ENCODE peak calls at places on chromosomes 16 and 17, in five cellular contexts. One of them, this sample, is unnamed.

GRCh38 chr16:47463771-47464624 is 2.9 kb downstream of the PHKB start:
- DNase-seq in fibroblast of lung: no peak
- DNase-seq in Peyer's patch: no peak
- DNase-seq in DND-41: no peak
- DNase-seq in neural progenitor cell: peak
- DNase-seq in this sample: no peak

GRCh38 chr17:40431231-40431602 is 12.0 kb upstream of the IGFBP4 start:
- DNase-seq in DND-41: no peak
- DNase-seq in Peyer's patch: peak
- DNase-seq in fibroblast of lung: no peak
- DNase-seq in neural progenitor cell: no peak
- DNase-seq in this sample: no peak

GRCh38 chr17:28737770-28738679 is 5.8 kb upstream of the TRAF4 start:
- DNase-seq in fibroblast of lung: no peak
- DNase-seq in neural progenitor cell: no peak
- DNase-seq in DND-41: no peak
- DNase-seq in Peyer's patch: peak
- DNase-seq in this sample: no peak

GRCh38 chr16:82653550-82654511 is 27.1 kb downstream of the CDH13 start:
- DNase-seq in fibroblast of lung: peak
- DNase-seq in Peyer's patch: peak
- DNase-seq in neural progenitor cell: no peak
- DNase-seq in DND-41: peak
- DNase-seq in this sample: peak

GRCh38 chr17:82399030-82399429 is 19.1 kb upstream of the HEXD start:
- DNase-seq in Peyer's patch: no peak
- DNase-seq in neural progenitor cell: no peak
- DNase-seq in DND-41: no peak
- DNase-seq in fibroblast of lung: peak
- DNase-seq in this sample: no peak

GRCh38 chr17:40559016-40559853 is 6.0 kb downstream of the CCR7 start:
- DNase-seq in neural progenitor cell: no peak
- DNase-seq in fibroblast of lung: no peak
- DNase-seq in DND-41: no peak
- DNase-seq in Peyer's patch: peak
- DNase-seq in this sample: no peak

GRCh38 chr17:34961093-34961911 is at the start of the genes CCT6B and ZNF830:
- DNase-seq in neural progenitor cell: peak
- DNase-seq in Peyer's patch: peak
- DNase-seq in fibroblast of lung: peak
- DNase-seq in DND-41: peak
- DNase-seq in this sample: peak

GRCh38 chr17:46870116-46870803 is 18.9 kb downstream of the WNT9B start:
- DNase-seq in fibroblast of lung: no peak
- DNase-seq in neural progenitor cell: no peak
- DNase-seq in DND-41: no peak
- DNase-seq in Peyer's patch: peak
- DNase-seq in this sample: no peak

GRCh38 chr16:20049831-20050230 is 23.9 kb downstream of the GPR139 start:
- DNase-seq in fibroblast of lung: no peak
- DNase-seq in neural progenitor cell: no peak
- DNase-seq in Peyer's patch: no peak
- DNase-seq in DND-41: no peak
- DNase-seq in this sample: no peak

GRCh38 chr16:19140392-19140791 is 26.6 kb downstream of the ITPRIPL2 start:
- DNase-seq in fibroblast of lung: no peak
- DNase-seq in DND-41: no peak
- DNase-seq in Peyer's patch: no peak
- DNase-seq in neural progenitor cell: no peak
- DNase-seq in this sample: no peak

GRCh38 chr16:85296859-85297698 is 184.8 kb upstream of the CIBAR2 start:
- DNase-seq in fibroblast of lung: no peak
- DNase-seq in neural progenitor cell: peak
- DNase-seq in Peyer's patch: peak
- DNase-seq in DND-41: peak
- DNase-seq in this sample: peak

GRCh38 chr16:50301626-50302471 is 35.5 kb downstream of the ADCY7 start:
- DNase-seq in Peyer's patch: peak
- DNase-seq in fibroblast of lung: peak
- DNase-seq in DND-41: no peak
- DNase-seq in neural progenitor cell: no peak
- DNase-seq in this sample: no peak

GRCh38 chr17:379531-380200 is 27.1 kb upstream of the RPH3AL start:
- DNase-seq in fibroblast of lung: no peak
- DNase-seq in DND-41: no peak
- DNase-seq in Peyer's patch: peak
- DNase-seq in neural progenitor cell: no peak
- DNase-seq in this sample: no peak

GRCh38 chr16:10729649-10730048 is 14.0 kb upstream of the NUBP1 start:
- DNase-seq in DND-41: no peak
- DNase-seq in Peyer's patch: no peak
- DNase-seq in fibroblast of lung: peak
- DNase-seq in neural progenitor cell: peak
- DNase-seq in this sample: no peak
- TF ChIP-seq CTCF in DND-41: no peak
- TF ChIP-seq CTCF in Peyer's patch: no peak
- TF ChIP-seq CTCF in fibroblast of lung: no peak
- TF ChIP-seq CTCF in neural progenitor cell: no peak
- TF ChIP-seq CTCF in this sample: no peak

GRCh38 chr17:64240741-64241347 is 22.2 kb downstream of the TEX2 start:
- DNase-seq in DND-41: no peak
- DNase-seq in fibroblast of lung: peak
- DNase-seq in neural progenitor cell: peak
- DNase-seq in Peyer's patch: peak
- DNase-seq in this sample: no peak

GRCh38 chr17:64242633-64243032 is 20.4 kb downstream of the TEX2 start:
- DNase-seq in fibroblast of lung: no peak
- DNase-seq in DND-41: no peak
- DNase-seq in Peyer's patch: no peak
- DNase-seq in neural progenitor cell: no peak
- DNase-seq in this sample: no peak

GRCh38 chr17:64245218-64246145 is 17.6 kb downstream of the TEX2 start:
- DNase-seq in DND-41: no peak
- DNase-seq in Peyer's patch: no peak
- DNase-seq in neural progenitor cell: no peak
- DNase-seq in fibroblast of lung: peak
- DNase-seq in this sample: no peak

GRCh38 chr17:64244165-64244564 is 18.9 kb downstream of the TEX2 start:
- DNase-seq in Peyer's patch: no peak
- DNase-seq in neural progenitor cell: no peak
- DNase-seq in fibroblast of lung: peak
- DNase-seq in DND-41: no peak
- DNase-seq in this sample: no peak

DNA sequence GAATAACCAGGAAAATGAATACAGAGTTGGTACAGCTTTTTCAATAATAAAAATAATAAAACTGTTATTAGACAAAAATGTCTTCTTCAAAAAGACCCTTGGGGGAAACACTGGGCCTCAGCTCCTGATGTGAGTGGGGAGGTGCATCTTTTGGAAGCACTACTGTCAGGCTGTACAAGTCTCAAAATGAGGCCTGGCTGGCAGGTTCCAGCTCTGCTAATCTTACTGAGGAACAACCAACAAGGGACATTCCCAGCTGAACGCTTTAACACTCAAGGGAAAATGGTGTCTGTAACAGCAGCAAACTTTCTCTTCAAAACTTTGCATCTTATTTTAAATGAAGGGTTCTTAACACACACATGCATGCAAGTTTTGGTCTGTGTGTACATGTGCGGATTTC is 19.7 kb downstream of the TEX2 start:
- DNase-seq in neural progenitor cell: no peak
- DNase-seq in DND-41: no peak
- DNase-seq in Peyer's patch: no peak
- DNase-seq in fibroblast of lung: no peak
- DNase-seq in this sample: no peak
- H3K27ac ChIP-seq in neural progenitor cell: no peak
- H3K27ac ChIP-seq in DND-41: no peak
- H3K27ac ChIP-seq in Peyer's patch: no peak
- H3K27ac ChIP-seq in fibroblast of lung: no peak
- H3K27ac ChIP-seq in this sample: no peak

GRCh38 chr17:66043419-66043818 is 148.5 kb downstream of the CEP112 start:
- DNase-seq in Peyer's patch: no peak
- DNase-seq in DND-41: no peak
- DNase-seq in neural progenitor cell: no peak
- DNase-seq in fibroblast of lung: no peak
- DNase-seq in this sample: no peak

GRCh38 chr17:66038125-66038524 is 153.8 kb downstream of the CEP112 start:
- DNase-seq in DND-41: no peak
- DNase-seq in fibroblast of lung: no peak
- DNase-seq in neural progenitor cell: no peak
- DNase-seq in Peyer's patch: no peak
- DNase-seq in this sample: no peak

GRCh38 chr17:66044083-66044482 is 147.8 kb downstream of the CEP112 start:
- DNase-seq in neural progenitor cell: no peak
- DNase-seq in fibroblast of lung: no peak
- DNase-seq in Peyer's patch: no peak
- DNase-seq in DND-41: no peak
- DNase-seq in this sample: no peak

GRCh38 chr17:66040402-66040801 is 151.5 kb downstream of the CEP112 start:
- DNase-seq in Peyer's patch: no peak
- DNase-seq in neural progenitor cell: peak
- DNase-seq in fibroblast of lung: no peak
- DNase-seq in DND-41: peak
- DNase-seq in this sample: no peak
- TF ChIP-seq CTCF in Peyer's patch: no peak
- TF ChIP-seq CTCF in neural progenitor cell: peak
- TF ChIP-seq CTCF in fibroblast of lung: no peak
- TF ChIP-seq CTCF in DND-41: no peak
- TF ChIP-seq CTCF in this sample: no peak

DNA sequence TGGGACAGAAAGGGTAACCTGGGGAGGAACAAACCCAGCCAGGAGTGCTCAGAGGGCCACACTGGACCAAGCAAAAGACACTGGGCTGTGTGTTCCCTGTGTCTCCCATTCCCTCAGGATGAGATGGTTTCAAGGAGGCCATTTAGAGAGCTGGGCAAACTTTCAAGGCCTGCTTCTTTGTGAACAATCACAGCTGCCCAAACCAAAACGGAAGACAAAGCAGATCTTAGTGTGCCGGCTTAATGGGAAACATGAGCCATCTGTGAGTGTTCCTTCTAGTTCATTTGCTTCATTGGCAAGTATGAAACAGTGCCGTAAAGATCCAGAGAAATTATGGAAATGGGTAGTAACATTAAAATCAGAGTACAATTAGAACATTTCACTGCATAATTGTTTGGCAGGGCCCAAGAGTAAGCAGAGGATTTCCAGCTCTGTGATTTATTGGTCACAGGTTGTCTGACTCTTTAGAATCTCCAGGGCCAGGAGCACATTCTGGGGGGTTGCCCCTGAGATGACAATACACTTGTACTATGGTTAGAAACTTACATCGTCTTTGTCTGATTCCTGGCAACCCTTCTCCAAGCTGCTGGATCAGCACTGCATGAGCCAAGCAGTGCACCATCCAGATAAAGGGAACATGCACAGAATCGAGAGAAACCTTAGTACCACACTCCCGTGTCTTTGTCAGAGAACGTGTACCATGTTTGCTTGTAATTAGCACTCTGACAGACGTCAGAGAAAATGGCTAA is 412.1 kb downstream of the RBFOX1 start:
- DNase-seq in DND-41: no peak
- DNase-seq in neural progenitor cell: no peak
- DNase-seq in Peyer's patch: no peak
- DNase-seq in fibroblast of lung: no peak
- DNase-seq in this sample: no peak
- H3K27ac ChIP-seq in DND-41: no peak
- H3K27ac ChIP-seq in neural progenitor cell: no peak
- H3K27ac ChIP-seq in Peyer's patch: no peak
- H3K27ac ChIP-seq in fibroblast of lung: no peak
- H3K27ac ChIP-seq in this sample: no peak

GRCh38 chr17:75263051-75263450 is 1.4 kb downstream of the MRPS7 start:
- DNase-seq in DND-41: no peak
- DNase-seq in fibroblast of lung: no peak
- DNase-seq in Peyer's patch: no peak
- DNase-seq in neural progenitor cell: no peak
- DNase-seq in this sample: no peak
- TF ChIP-seq CTCF in DND-41: peak
- TF ChIP-seq CTCF in fibroblast of lung: no peak
- TF ChIP-seq CTCF in Peyer's patch: no peak
- TF ChIP-seq CTCF in neural progenitor cell: no peak
- TF ChIP-seq CTCF in this sample: no peak

DNA sequence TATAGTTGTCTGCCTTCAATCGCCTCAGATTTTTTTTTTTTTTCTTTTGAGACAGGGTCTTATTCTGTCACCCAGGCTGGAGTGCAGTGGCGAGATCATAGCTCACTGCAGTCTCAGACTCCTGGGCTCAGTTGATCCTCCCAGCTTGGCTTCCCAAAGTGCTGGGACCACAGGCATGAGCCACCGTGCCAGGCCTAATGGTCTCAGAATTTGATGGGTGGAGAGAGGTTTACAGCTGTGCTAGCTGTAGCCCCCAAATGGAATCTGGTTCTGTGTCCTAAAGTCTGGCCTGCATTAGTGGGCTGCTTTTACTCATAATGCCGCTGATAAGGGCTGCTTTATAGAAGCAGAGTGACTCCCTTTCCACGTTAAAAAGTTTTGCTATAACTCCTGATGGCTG is 5.1 kb downstream of the ZNRF1 start:
- DNase-seq in fibroblast of lung: no peak
- DNase-seq in neural progenitor cell: no peak
- DNase-seq in Peyer's patch: no peak
- DNase-seq in DND-41: no peak
- DNase-seq in this sample: no peak
- H3K27ac ChIP-seq in fibroblast of lung: no peak
- H3K27ac ChIP-seq in neural progenitor cell: no peak
- H3K27ac ChIP-seq in Peyer's patch: no peak
- H3K27ac ChIP-seq in DND-41: peak
- H3K27ac ChIP-seq in this sample: no peak

DNA sequence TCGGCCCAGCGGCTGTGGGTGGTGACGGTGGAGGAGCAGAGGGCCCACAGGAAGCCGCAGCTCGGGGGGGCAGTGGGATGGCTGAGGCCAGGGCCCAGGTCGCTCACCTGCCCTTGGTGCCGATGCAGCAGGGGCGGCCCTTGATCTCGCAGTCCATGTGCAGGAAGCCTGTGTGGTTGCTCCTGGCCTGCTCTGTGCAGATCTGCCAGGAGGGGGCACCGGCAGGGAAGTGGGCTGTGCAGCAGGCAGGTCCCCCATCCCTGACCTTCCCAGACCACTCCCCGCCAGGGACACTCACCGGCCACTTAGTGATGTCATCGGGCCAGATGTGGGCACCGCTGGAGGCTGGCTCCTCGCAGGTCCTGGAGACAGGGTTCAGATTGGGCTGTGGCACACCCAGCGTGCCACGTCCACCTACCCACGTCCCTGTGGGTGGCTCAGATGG is 6.2 kb downstream of the AANAT start:
- DNase-seq in fibroblast of lung: no peak
- DNase-seq in Peyer's patch: no peak
- DNase-seq in DND-41: peak
- DNase-seq in neural progenitor cell: peak
- DNase-seq in this sample: no peak
- TF ChIP-seq CTCF in fibroblast of lung: peak
- TF ChIP-seq CTCF in Peyer's patch: no peak
- TF ChIP-seq CTCF in DND-41: peak
- TF ChIP-seq CTCF in neural progenitor cell: peak
- TF ChIP-seq CTCF in this sample: no peak

GRCh38 chr17:67427410-67427809 is 50.3 kb downstream of the PITPNC1 start:
- DNase-seq in fibroblast of lung: no peak
- DNase-seq in DND-41: no peak
- DNase-seq in neural progenitor cell: no peak
- DNase-seq in Peyer's patch: no peak
- DNase-seq in this sample: no peak
- H3K27ac ChIP-seq in fibroblast of lung: no peak
- H3K27ac ChIP-seq in DND-41: no peak
- H3K27ac ChIP-seq in neural progenitor cell: no peak
- H3K27ac ChIP-seq in Peyer's patch: no peak
- H3K27ac ChIP-seq in this sample: no peak